ENCODE peak calls at places on chromosomes 7 and 10, in nine cellular contexts. M is AG04450, O is DND-41, J is thoracic aorta, F is MM.1S, C is H7, T is ascending aorta, U is Peyer's patch, W is tibial nerve. Y is an unnamed sample. For H3K27me3, the result is how much of the 10 kb centered on the place peaks cover.

GRCh38 chr10:95034401-95034800 is 34.9 kb downstream of the CYP2C8 start:
- DNase-seq in M (no peak), O (no peak), J (no peak), F (no peak), C (no peak), T (no peak), U (no peak), W (no peak), Y (no peak)

GRCh38 chr10:71204746-71205145 is 7.6 kb upstream of the UNC5B start:
- DNase-seq in M (no peak), O (no peak), J (no peak), F (no peak), C (no peak), T (no peak), U (no peak), W (no peak), Y (no peak)

GRCh38 chr10:122292376-122292775 is 21.3 kb downstream of the BTBD16 start:
- DNase-seq in M (no peak), O (no peak), J (no peak), F (no peak), C (no peak), T (no peak), U (no peak), W (no peak), Y (no peak)

GRCh38 chr10:57867226-57867625 is 400.5 kb downstream of the IPMK start:
- DNase-seq in M (no peak), O (no peak), J (no peak), F (no peak), C (no peak), T (no peak), U (no peak), W (no peak), Y (no peak)

GRCh38 chr7:41323811-41324210 is 379.1 kb downstream of the INHBA start:
- DNase-seq in M (no peak), O (no peak), J (no peak), F (no peak), C (no peak), T (no peak), U (no peak), W (no peak), Y (no peak)

GRCh38 chr7:114889646-114890285 is 32.1 kb upstream of the MDFIC start:
- DNase-seq in M (peak), O (no peak), J (no peak), F (no peak), C (no peak), T (no peak), U (peak), W (no peak), Y (peak)

GRCh38 chr7:142091957-142092356 is 19.6 kb upstream of the MGAM2 start:
- DNase-seq in M (no peak), O (no peak), J (no peak), F (no peak), C (no peak), T (no peak), U (no peak), W (no peak), Y (peak)

GRCh38 chr7:104133238-104133637 is 74.6 kb downstream of the ORC5 start:
- DNase-seq in M (no peak), O (no peak), J (no peak), F (no peak), C (no peak), T (no peak), U (no peak), W (no peak), Y (no peak)

GRCh38 chr7:150434240-150434639 is 16.2 kb upstream of the GIMAP8 start:
- DNase-seq in M (no peak), O (no peak), J (no peak), F (no peak), C (no peak), T (no peak), U (no peak), W (no peak), Y (no peak)

GRCh38 chr10:35409094-35409582 is 72.8 kb downstream of the CCNY start:
- DNase-seq in M (peak), O (peak), J (no peak), F (no peak), C (no peak), T (no peak), U (no peak), W (no peak), Y (peak)

DNA sequence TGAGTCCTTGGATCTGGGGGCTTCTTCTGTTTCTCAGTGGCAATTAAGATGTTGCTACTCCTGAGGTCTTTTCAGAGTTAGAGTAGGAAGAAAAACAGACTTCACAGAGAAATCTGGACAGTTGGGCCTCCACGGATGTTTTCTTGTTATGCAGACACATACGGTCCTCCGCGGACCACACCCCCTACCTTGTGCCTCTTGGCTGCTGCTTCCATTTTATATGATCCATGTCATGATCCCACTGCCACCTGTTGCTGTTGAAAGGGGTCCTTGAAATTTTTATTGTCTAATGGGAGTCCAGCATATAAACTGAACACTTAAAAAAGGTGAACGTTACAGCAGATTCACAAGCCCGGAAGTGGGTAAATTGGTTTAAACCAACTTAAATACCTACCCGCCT is 8.3 kb downstream of the CELF2 start:
- DNase-seq in M (no peak), O (no peak), J (no peak), F (no peak), C (no peak), T (no peak), U (no peak), W (no peak), Y (no peak)
- H3K27me3 ChIP-seq in M (under half), O (under half), J (under half), F (under half), C (under half), T (under half), U (under half), W (under half), Y (under half)

DNA sequence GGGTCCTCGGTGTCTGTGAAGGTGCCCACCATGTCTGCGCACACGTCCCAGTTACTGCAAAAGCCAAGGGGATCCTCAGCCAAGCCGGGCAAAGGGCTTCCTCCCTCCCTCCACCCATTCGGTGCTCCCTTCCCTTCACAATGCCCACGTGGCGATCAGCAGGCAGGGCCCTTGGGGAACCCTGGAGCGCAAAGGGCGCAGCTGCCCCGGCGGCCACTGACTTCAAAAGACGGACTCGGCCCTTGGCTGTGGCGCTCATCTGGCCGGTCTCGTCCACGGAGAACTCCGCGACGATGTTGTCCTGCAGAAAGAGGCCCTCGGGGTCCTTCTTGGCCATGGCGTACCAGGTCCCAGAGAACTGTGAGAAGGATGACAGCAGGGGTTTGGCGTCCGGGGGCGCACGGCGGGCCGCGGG is 582 bp downstream of the RBP4 start:
- DNase-seq in M (no peak), O (no peak), J (no peak), F (no peak), C (peak), T (no peak), U (no peak), W (no peak), Y (no peak)
- H3K27me3 ChIP-seq in M (under half), O (under half), J (under half), F (under half), C (under half), T (under half), U (under half), W (under half), Y (under half)

GRCh38 chr10:102411341-102412255 is 7.0 kb downstream of the PSD start:
- DNase-seq in M (no peak), O (no peak), J (no peak), F (no peak), C (peak), T (no peak), U (no peak), W (no peak), Y (no peak)

GRCh38 chr10:102408728-102409603 is 9.6 kb downstream of the PSD start:
- DNase-seq in M (no peak), O (peak), J (no peak), F (no peak), C (peak), T (no peak), U (peak), W (no peak), Y (no peak)

GRCh38 chr10:102412293-102412692 is 6.3 kb downstream of the PSD start:
- DNase-seq in M (no peak), O (no peak), J (no peak), F (no peak), C (peak), T (no peak), U (no peak), W (no peak), Y (no peak)

GRCh38 chr10:102409604-102410426 is 8.8 kb downstream of the PSD start:
- DNase-seq in M (no peak), O (no peak), J (no peak), F (no peak), C (peak), T (no peak), U (no peak), W (no peak), Y (no peak)

GRCh38 chr10:102410427-102411073 is 8.0 kb downstream of the PSD start:
- DNase-seq in M (no peak), O (no peak), J (no peak), F (no peak), C (peak), T (no peak), U (no peak), W (no peak), Y (no peak)
- H3K27me3 ChIP-seq in M (under half), O (under half), J (under half), F (half or more), C (under half), T (under half), U (under half), W (half or more), Y (under half)

GRCh38 chr7:1348836-1349335 is 110.4 kb downstream of the MICALL2 start:
- DNase-seq in M (no peak), O (no peak), J (no peak), F (no peak), C (no peak), T (no peak), U (no peak), W (no peak), Y (no peak)
- H3K27me3 ChIP-seq in M (under half), O (under half), J (under half), F (half or more), C (under half), T (under half), U (under half), W (half or more), Y (under half)